ENCODE peak calls at places on chromosomes 5 and 9, in seven cellular contexts. M is body of pancreas, O is H1, D is adrenal gland, G is breast epithelium, I is heart left ventricle, P is uterus. H is an unnamed sample.

GRCh38 chr9:99419099-99419498 is 197.0 kb downstream of the SEC61B start:
- DNase-seq in M (no peak), O (no peak), D (no peak), G (no peak), I (no peak), P (no peak), H (no peak)

GRCh38 chr9:123637596-123637939 is 281.6 kb downstream of the CRB2 start:
- DNase-seq in M (no peak), O (no peak), D (no peak), G (no peak), I (no peak), P (no peak), H (no peak)

GRCh38 chr9:123353984-123354591 is 1.9 kb upstream of the CRB2 start:
- DNase-seq in M (peak; percentile 63), O (peak; percentile 98), D (peak; percentile 51), G (no peak), I (peak; percentile 69), P (peak; percentile 74), H (peak; percentile 90)

GRCh38 chr5:91182763-91183162 is 200.4 kb downstream of the ARRDC3 start:
- DNase-seq in M (no peak), O (peak; percentile 43), D (no peak), G (no peak), I (peak; percentile 34), P (no peak), H (no peak)

GRCh38 chr5:168228668-168229067 is 62.8 kb upstream of the WWC1 start:
- DNase-seq in M (no peak), O (no peak), D (no peak), G (no peak), I (no peak), P (no peak), H (no peak)

GRCh38 chr5:40841068-40841805 is at the start of gene CARD6:
- DNase-seq in M (no peak), O (no peak), D (peak; percentile 21), G (no peak), I (no peak), P (no peak), H (no peak)

GRCh38 chr5:143892908-143893307 is 80.9 kb downstream of the HMHB1 start:
- DNase-seq in M (no peak), O (no peak), D (no peak), G (no peak), I (no peak), P (no peak), H (no peak)

GRCh38 chr9:131739192-131739961 is 499 bp downstream of the RAPGEF1 start:
- DNase-seq in M (peak; percentile 53), O (peak; percentile 71), D (peak; percentile 59), G (no peak), I (peak; percentile 65), P (peak; percentile 39), H (no peak)

GRCh38 chr9:69573666-69574456 is 98.3 kb downstream of the APBA1 start:
- DNase-seq in M (no peak), O (no peak), D (no peak), G (no peak), I (no peak), P (no peak), H (no peak)

DNA sequence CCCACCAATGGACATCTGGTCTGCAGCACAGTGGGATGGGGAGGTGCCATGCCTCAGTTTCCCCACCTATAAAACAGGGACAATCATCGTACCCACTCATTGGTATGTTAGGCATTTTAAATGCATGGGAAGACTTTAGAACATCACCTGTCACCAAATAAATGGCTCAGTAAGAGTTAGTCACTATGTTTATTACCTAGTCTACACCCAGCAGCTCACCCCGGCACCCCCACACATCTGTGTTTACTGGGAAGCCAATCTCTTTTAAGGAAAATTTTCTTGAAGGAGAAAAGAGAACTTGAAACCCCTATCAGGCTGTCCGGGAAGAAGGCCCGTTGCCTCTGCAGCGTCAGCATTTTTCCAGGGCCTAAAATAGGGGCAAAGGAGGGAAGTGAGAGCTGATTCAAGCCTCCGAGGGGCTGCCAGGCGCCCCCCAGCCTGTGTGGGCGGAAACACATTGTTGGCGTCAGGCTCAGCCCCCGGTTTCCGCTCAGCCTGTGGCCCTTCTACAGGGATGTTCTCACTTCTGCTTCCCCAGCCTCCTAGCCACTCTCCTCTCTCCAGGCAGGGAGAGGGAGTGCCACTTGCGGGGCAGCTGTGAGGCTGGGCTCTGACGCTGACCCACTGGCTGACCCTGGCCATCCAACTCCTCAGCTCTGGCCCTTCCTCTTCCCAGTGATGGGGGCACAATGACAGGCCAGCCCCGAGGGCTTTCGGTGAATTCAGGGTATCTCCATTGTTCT is 4.6 kb downstream of the CSF1R start:
- DNase-seq in M (no peak), O (no peak), D (peak; percentile 64), G (no peak), I (peak; percentile 82), P (peak; percentile 48), H (peak; percentile 66)
- TF ChIP-seq POLR2A in M (no peak), O (no peak), D (no peak), G (no peak), I (no peak), P (no peak), H (no peak)

DNA sequence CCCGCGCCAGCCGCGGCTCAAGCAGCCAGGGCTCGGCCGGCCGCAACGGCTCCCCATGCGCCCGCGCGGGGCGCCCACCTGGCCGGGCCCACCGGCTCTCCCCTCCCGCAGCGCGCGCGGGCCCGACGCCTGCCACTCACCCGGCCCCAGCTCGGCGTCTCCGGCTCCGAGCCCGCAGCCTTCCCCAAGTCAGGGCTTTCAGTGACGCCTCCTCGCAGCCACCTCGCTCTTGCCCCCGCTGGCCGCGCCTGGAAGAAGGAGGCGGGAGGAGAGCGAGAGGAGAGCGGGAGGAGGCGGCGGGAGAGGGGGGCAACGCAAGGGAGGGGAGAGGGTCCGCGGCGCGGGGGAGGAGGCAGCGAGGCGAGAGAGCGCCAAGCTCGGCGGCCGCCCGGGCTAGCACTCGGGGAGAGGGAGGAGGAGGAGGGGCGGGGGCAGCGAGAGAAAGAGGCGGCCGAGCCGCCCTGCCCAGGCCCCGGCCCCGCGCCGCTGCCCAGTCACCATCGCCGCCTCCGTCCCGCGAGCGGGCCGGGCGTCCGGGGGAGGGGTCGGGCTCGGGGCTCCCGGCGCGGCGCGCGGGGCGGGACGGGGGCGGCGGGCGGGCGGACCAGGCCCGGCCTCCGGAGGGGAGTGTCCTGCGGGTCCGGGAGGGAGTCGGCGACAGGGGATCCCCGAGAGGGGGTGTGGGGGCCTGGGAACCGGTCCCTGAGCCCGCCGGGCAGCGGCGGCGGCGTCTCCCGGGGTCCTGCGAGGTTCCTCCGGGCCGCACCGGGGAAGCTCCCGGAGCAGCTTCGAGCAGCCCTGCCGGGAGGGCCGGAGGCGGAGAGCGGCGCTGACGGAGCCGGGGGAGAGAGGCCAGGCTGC is at the start of gene LHFPL2:
- DNase-seq in M (peak; percentile 77), O (peak; percentile 84), D (peak; percentile 86), G (peak; percentile 63), I (peak; percentile 83), P (peak; percentile 80), H (peak; percentile 94)
- TF ChIP-seq POLR2A in M (peak; percentile 43), O (no peak), D (peak; percentile 72), G (no peak), I (peak; percentile 15), P (peak; percentile 7), H (no peak)

GRCh38 chr9:4831944-4832343 is 39.2 kb downstream of the RCL1 start:
- DNase-seq in M (no peak), O (no peak), D (no peak), G (no peak), I (no peak), P (no peak), H (no peak)

GRCh38 chr9:4833781-4834560 is 41.2 kb downstream of the RCL1 start:
- DNase-seq in M (no peak), O (no peak), D (no peak), G (no peak), I (no peak), P (no peak), H (no peak)

GRCh38 chr9:4830699-4831098 is 38.0 kb downstream of the RCL1 start:
- DNase-seq in M (no peak), O (no peak), D (no peak), G (no peak), I (no peak), P (no peak), H (no peak)

GRCh38 chr9:4831119-4831518 is 38.4 kb downstream of the RCL1 start:
- DNase-seq in M (no peak), O (no peak), D (no peak), G (no peak), I (no peak), P (no peak), H (no peak)

GRCh38 chr9:4832786-4833579 is 40.2 kb downstream of the RCL1 start:
- DNase-seq in M (no peak), O (no peak), D (no peak), G (no peak), I (no peak), P (no peak), H (no peak)
- TF ChIP-seq POLR2A in M (no peak), O (no peak), D (peak; percentile 47), G (no peak), I (no peak), P (no peak), H (no peak)

GRCh38 chr5:135466178-135467050 is 14.3 kb upstream of the TIFAB start:
- DNase-seq in M (peak; percentile 71), O (peak; percentile 93), D (peak; percentile 78), G (peak; percentile 80), I (peak; percentile 74), P (peak; percentile 71), H (peak; percentile 49)
- TF ChIP-seq POLR2A in M (no peak), O (no peak), D (no peak), G (no peak), I (no peak), P (no peak), H (no peak)

DNA sequence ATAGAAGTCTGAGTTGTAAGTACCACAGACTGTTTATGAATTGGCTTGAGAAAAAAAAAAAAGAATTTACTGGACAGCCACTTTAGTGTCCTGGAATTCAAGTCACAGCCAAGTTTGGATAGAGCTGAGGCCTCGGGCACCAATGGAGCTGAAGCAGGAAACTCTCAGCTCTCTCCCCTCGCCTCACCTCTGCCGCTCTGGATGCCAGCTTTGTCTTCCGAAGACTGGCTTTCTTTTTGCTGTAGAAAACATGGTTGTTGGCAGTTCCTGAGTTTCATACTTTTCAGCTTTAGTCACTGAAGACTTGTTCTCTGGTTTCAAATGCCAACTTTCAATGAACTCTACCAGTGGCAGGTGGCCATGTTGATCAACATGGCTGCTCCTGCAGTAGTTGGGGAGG is 142.1 kb downstream of the SNX18 start:
- DNase-seq in M (no peak), O (no peak), D (no peak), G (peak; percentile 59), I (no peak), P (no peak), H (no peak)
- TF ChIP-seq POLR2A in M (no peak), O (no peak), D (no peak), G (no peak), I (no peak), P (no peak), H (no peak)

DNA sequence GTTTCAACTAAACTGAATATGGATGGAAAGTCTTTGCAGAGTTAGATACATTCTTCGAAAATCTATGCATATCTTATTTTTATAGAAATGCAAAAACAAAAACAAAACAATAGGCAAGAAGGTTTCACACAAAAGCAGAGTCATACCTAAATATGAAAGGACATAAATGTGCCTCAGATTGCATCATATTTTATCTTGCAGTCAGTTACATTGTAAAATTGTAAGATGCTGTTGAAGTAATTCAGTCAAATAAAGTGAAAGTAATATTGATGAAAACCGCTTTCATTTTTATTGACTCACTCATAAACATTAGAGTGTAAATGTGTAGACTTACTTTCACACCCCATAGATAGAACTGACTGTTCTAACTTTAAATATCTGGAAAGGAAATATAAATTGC is 931.5 kb upstream of the NUDT12 start:
- DNase-seq in M (no peak), O (no peak), D (no peak), G (no peak), I (no peak), P (no peak), H (no peak)
- TF ChIP-seq POLR2A in M (no peak), O (no peak), D (no peak), G (no peak), I (no peak), P (no peak), H (no peak)